ENCODE peak calls at places on chromosomes 11 and 22, in six cellular contexts. S is fibroblast of mammary gland, E is GM12865, A is heart left ventricle, Q is uterus, C is A673. N is an unnamed sample.

GRCh38 chr22:41449321-41449720 is 2.7 kb upstream of the TOB2 start:
- DNase-seq in S (peak), E (peak), A (no peak), C (peak), Q (no peak), N (no peak)

GRCh38 chr22:28395920-28396447 is 283.7 kb downstream of the TTC28 start:
- DNase-seq in S (peak), C (no peak), Q (no peak), E (no peak), A (no peak), N (no peak)

GRCh38 chr11:10096987-10097386 is 197.0 kb downstream of the SBF2 start:
- DNase-seq in E (no peak), S (no peak), C (no peak), A (no peak), Q (no peak), N (no peak)

GRCh38 chr22:26646158-26646557 is 11.2 kb upstream of the MIAT start:
- DNase-seq in S (peak), E (no peak), Q (no peak), C (no peak), A (no peak), N (no peak)

GRCh38 chr22:50348058-50348457 is 4.9 kb downstream of the PPP6R2 start:
- DNase-seq in S (no peak), C (no peak), E (no peak), Q (no peak), A (no peak), N (no peak)

GRCh38 chr22:30159561-30160353 is 79.5 kb downstream of the HORMAD2 start:
- DNase-seq in S (peak), E (no peak), A (no peak), C (peak), Q (no peak), N (no peak)

GRCh38 chr11:74926304-74927030 is 22.4 kb downstream of the XRRA1 start:
- DNase-seq in E (no peak), A (no peak), Q (no peak), C (no peak), S (peak), N (no peak)

GRCh38 chr11:86245369-86246292 is 1.1 kb downstream of the EED start:
- DNase-seq in Q (no peak), S (peak), C (peak), A (no peak), E (peak), N (no peak)

GRCh38 chr11:75307058-75307457 is 44.4 kb downstream of the ARRB1 start:
- DNase-seq in A (no peak), C (no peak), S (no peak), E (no peak), Q (no peak), N (no peak)

GRCh38 chr11:114350022-114350421 is 50.3 kb downstream of the C11orf71 start:
- DNase-seq in E (no peak), Q (no peak), A (no peak), S (no peak), C (no peak), N (no peak)

GRCh38 chr22:27810566-27810965 is 9.0 kb upstream of the MN1 start:
- DNase-seq in E (no peak), C (peak), S (peak), Q (peak), A (peak), N (no peak)

GRCh38 chr11:69642913-69643632 is 2.1 kb downstream of the CCND1 start:
- DNase-seq in S (peak), E (peak), C (peak), Q (peak), A (peak), N (peak)

GRCh38 chr11:26726960-26727359 is 5.1 kb upstream of the SLC5A12 start:
- DNase-seq in A (no peak), C (no peak), Q (no peak), S (no peak), E (no peak), N (no peak)

GRCh38 chr11:120270386-120270785 is 30.4 kb downstream of the POU2F3 start:
- DNase-seq in C (no peak), A (no peak), S (peak), Q (no peak), E (no peak), N (no peak)

GRCh38 chr11:101993172-101993571 is 54.1 kb upstream of the CFAP300 start:
- DNase-seq in S (no peak), A (no peak), Q (no peak), C (no peak), E (no peak), N (no peak)

GRCh38 chr11:46698597-46698996 is 1.8 kb downstream of the ARHGAP1 start:
- DNase-seq in Q (no peak), E (no peak), C (no peak), A (no peak), S (peak), N (no peak)

GRCh38 chr11:8257003-8257664 is 6.5 kb downstream of the LMO1 start:
- DNase-seq in S (no peak), C (no peak), A (no peak), E (no peak), Q (no peak), N (no peak)

GRCh38 chr11:110778351-110778750 is 66.1 kb upstream of the ARHGAP20 start:
- DNase-seq in E (peak), S (no peak), C (no peak), Q (no peak), A (no peak), N (no peak)

GRCh38 chr11:74388678-74389327 is 9.4 kb downstream of the PGM2L1 start:
- DNase-seq in Q (peak), A (peak), S (peak), C (peak), E (peak), N (no peak)

GRCh38 chr11:65639623-65640482 is 2.0 kb downstream of the SIPA1 start:
- DNase-seq in S (no peak), A (peak), C (no peak), E (peak), Q (no peak), N (no peak)

GRCh38 chr11:32358729-32359128 is 76.6 kb downstream of the WT1 start:
- DNase-seq in E (no peak), A (no peak), C (peak), Q (peak), S (no peak), N (no peak)

DNA sequence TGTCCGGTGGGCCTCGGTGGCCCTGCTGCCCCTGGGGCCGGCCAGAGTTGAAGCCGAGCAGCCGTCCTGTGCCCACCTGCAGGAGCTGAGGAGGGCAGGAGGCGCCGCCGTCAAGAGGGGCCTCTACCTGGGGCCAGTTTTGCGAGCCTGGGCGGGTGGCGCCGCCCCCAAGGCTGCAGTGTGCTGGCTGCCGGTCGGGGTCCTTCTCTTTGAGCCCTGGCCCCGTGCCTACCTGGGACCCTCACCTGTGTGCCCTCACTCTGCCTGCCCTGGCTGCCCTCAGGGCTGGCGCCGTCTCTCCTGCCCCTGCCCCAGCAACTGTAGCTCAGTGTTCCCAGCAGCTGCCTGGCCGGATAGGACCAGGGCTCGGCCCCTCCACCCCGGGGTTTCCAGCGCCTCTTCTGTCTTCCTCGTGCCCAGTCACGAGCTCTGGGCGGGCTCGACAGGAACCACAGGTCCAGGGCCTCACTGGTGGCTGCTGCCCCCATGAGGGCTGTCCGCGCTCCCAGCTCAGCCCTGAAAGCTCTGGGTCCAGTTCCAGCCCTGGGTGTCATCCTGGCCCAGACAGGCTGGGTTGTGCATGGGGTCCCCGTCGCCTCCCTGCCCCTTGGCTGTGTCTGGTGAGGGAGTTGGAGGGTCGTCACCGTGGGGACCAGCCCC is 38.3 kb downstream of the MOB2 start:
- DNase-seq in Q (no peak), S (no peak), A (no peak), C (no peak), E (no peak), N (no peak)
- TF ChIP-seq CTCF in Q (no peak), S (no peak), A (no peak), C (no peak), E (no peak), N (no peak)

DNA sequence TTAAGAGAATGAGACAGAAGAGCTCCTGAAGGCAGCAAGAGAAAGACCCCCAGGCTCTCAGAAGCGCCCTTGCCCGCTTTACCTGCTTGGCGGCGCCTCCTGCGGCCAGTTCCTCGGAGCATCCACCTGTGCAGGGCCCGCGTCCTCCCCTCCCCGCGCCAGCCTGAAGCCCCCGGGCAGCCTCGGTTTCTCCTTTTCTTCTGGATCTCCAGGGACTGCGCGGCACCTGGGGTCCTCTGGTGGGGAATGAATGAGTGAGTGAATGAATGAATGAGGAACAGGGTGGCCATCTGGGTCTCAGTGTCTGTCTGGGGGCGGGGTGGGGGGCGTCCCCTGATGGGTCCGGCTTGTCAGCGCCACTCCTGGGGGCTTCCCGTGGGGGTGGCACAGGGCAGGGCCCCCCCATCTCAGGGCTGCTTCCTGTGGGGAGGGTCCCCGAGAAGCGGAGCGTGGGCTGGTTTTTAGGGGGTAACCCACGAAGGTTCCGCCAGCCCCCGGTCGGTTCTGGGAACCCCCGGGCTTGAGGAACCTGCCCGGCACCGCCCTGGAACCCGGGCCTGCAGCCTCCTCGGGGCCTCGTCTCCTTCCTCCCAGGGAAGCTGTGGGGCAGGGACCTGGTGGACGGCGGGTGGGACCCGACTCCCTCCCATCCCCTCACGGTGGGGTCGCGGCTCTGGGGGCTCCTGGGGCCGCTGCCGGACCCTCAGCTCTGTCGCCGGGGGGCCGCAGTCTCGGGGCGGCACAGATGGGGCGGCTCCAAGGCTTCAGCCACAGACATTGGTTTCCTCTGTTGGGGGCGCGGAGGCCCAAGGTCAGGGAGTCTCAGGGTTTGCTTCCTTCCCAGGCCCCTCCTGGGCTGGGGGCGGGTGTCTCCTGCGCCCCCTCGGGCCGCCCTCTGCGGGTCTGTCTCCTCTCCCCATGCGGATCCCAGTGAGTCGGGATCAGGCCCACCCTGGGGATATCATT is 8.3 kb upstream of the KRTAP5-7 start:
- DNase-seq in E (no peak), Q (no peak), A (no peak), S (no peak), C (no peak), N (no peak)
- TF ChIP-seq CTCF in E (no peak), Q (no peak), A (no peak), S (no peak), C (no peak), N (no peak)

GRCh38 chr11:61572913-61573312 is 8.0 kb downstream of the SYT7 start:
- DNase-seq in S (no peak), Q (no peak), A (no peak), E (no peak), C (no peak), N (no peak)

GRCh38 chr11:61577383-61578118 is 3.3 kb downstream of the SYT7 start:
- DNase-seq in A (peak), E (no peak), S (peak), C (no peak), Q (no peak), N (no peak)

GRCh38 chr11:61578819-61579218 is 2.1 kb downstream of the SYT7 start:
- DNase-seq in E (no peak), Q (no peak), C (no peak), A (no peak), S (no peak), N (no peak)

GRCh38 chr11:61574611-61575010 is 6.3 kb downstream of the SYT7 start:
- DNase-seq in S (no peak), Q (no peak), E (no peak), A (no peak), C (no peak), N (no peak)

GRCh38 chr11:61575886-61576516 is 4.9 kb downstream of the SYT7 start:
- DNase-seq in E (no peak), Q (no peak), A (peak), S (no peak), C (no peak), N (no peak)
- TF ChIP-seq CTCF in E (no peak), Q (no peak), A (peak), S (no peak), C (no peak), N (no peak)

DNA sequence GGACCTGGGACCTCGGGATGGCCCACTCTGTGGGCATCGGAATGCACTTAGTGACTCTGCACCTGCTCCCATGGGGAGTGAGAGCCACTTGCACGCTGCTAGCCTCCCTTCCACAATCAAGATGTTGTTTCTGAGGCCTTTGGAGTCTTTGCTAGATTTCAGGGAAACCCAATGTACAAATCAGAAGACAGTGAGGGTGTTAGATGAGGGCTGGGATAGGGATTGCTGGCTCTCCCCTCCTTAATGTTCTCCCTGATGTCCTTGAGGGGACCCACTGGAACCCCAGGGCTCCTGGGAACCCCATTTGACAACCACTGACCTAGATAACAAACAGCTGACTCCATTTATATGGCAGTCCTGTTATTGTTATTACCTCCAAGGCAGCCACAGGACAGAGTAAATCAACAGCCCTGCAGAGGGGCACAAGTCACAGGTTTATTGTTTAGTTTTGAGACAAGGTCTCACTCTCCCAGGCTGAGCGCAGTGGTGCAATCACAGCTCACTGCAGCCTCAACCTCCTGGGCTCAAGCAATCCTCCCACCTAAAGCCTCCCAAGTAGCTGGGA is 31.3 kb upstream of the COMT start:
- DNase-seq in S (no peak), Q (no peak), C (no peak), A (no peak), E (no peak), N (no peak)
- TF ChIP-seq CTCF in S (no peak), Q (no peak), C (peak), A (no peak), E (no peak), N (peak)

GRCh38 chr11:129230006-129230405 is 37.9 kb upstream of the ARHGAP32 start:
- DNase-seq in Q (no peak), E (no peak), S (peak), C (peak), A (no peak), N (no peak)
- TF ChIP-seq CTCF in Q (no peak), E (no peak), S (no peak), C (peak), A (peak), N (no peak)

GRCh38 chr11:5603326-5603725 is 6.9 kb downstream of the TRIM6 start:
- DNase-seq in Q (no peak), S (no peak), E (no peak), A (no peak), C (no peak), N (no peak)

GRCh38 chr11:5610446-5610845 is 14.0 kb downstream of the TRIM6 start:
- DNase-seq in Q (no peak), A (no peak), E (no peak), S (no peak), C (no peak), N (no peak)

GRCh38 chr11:5604896-5605295 is 8.5 kb downstream of the TRIM6 start:
- DNase-seq in C (no peak), A (no peak), E (no peak), S (no peak), Q (no peak), N (no peak)

GRCh38 chr11:5608778-5609177 is 12.3 kb downstream of the TRIM6 start:
- DNase-seq in E (no peak), S (no peak), A (no peak), Q (no peak), C (no peak), N (no peak)

GRCh38 chr11:5605849-5606248 is 9.4 kb downstream of the TRIM6 start:
- DNase-seq in Q (no peak), A (no peak), C (peak), S (peak), E (no peak), N (no peak)
- TF ChIP-seq CTCF in Q (no peak), A (no peak), C (no peak), S (no peak), E (no peak), N (no peak)

N was measured in mesothelial cell of epicardium.